ENCODE peak calls at places on chromosome X, in eight cellular contexts. One of them, this sample, is unnamed.

GRCh38 chrX:68846536-68846935 is 17.7 kb downstream of the EFNB1 start:
- DNase-seq in stimulated activated CD4-positive, alpha-beta T cell treated with anti-CD3 and anti-CD28 coated beads, Interleukin-2, amount 100 ng/mL, for 24 hours: no peak
- DNase-seq in lower leg skin: no peak
- DNase-seq in effector memory CD8-positive, alpha-beta T cell: no peak
- DNase-seq in EL: no peak
- DNase-seq in erythroblast: no peak
- DNase-seq in IMR-90: peak
- DNase-seq in AG04450: no peak
- DNase-seq in this sample: no peak

GRCh38 chrX:143500751-143501150 is 16.5 kb downstream of the SPANXN3 start:
- DNase-seq in AG04450: no peak
- DNase-seq in erythroblast: no peak
- DNase-seq in IMR-90: no peak
- DNase-seq in lower leg skin: no peak
- DNase-seq in stimulated activated CD4-positive, alpha-beta T cell treated with anti-CD3 and anti-CD28 coated beads, Interleukin-2, amount 100 ng/mL, for 24 hours: no peak
- DNase-seq in effector memory CD8-positive, alpha-beta T cell: no peak
- DNase-seq in EL: no peak
- DNase-seq in this sample: no peak

GRCh38 chrX:101276238-101276637 is 14.9 kb downstream of the TAF7L start:
- DNase-seq in lower leg skin: no peak
- DNase-seq in IMR-90: no peak
- DNase-seq in stimulated activated CD4-positive, alpha-beta T cell treated with anti-CD3 and anti-CD28 coated beads, Interleukin-2, amount 100 ng/mL, for 24 hours: no peak
- DNase-seq in AG04450: no peak
- DNase-seq in effector memory CD8-positive, alpha-beta T cell: no peak
- DNase-seq in EL: no peak
- DNase-seq in erythroblast: no peak
- DNase-seq in this sample: no peak

GRCh38 chrX:74520291-74520690 is 94.1 kb downstream of the RLIM start:
- DNase-seq in effector memory CD8-positive, alpha-beta T cell: no peak
- DNase-seq in lower leg skin: no peak
- DNase-seq in IMR-90: no peak
- DNase-seq in stimulated activated CD4-positive, alpha-beta T cell treated with anti-CD3 and anti-CD28 coated beads, Interleukin-2, amount 100 ng/mL, for 24 hours: no peak
- DNase-seq in EL: no peak
- DNase-seq in AG04450: no peak
- DNase-seq in erythroblast: no peak
- DNase-seq in this sample: no peak

GRCh38 chrX:16970977-16971376 is 24.5 kb downstream of the REPS2 start:
- DNase-seq in erythroblast: no peak
- DNase-seq in lower leg skin: no peak
- DNase-seq in effector memory CD8-positive, alpha-beta T cell: no peak
- DNase-seq in AG04450: no peak
- DNase-seq in stimulated activated CD4-positive, alpha-beta T cell treated with anti-CD3 and anti-CD28 coated beads, Interleukin-2, amount 100 ng/mL, for 24 hours: no peak
- DNase-seq in EL: peak
- DNase-seq in IMR-90: peak
- DNase-seq in this sample: no peak

GRCh38 chrX:41522071-41522470 is 74.9 kb downstream of the NYX start:
- DNase-seq in effector memory CD8-positive, alpha-beta T cell: no peak
- DNase-seq in stimulated activated CD4-positive, alpha-beta T cell treated with anti-CD3 and anti-CD28 coated beads, Interleukin-2, amount 100 ng/mL, for 24 hours: no peak
- DNase-seq in EL: no peak
- DNase-seq in IMR-90: no peak
- DNase-seq in AG04450: no peak
- DNase-seq in lower leg skin: no peak
- DNase-seq in erythroblast: no peak
- DNase-seq in this sample: no peak

GRCh38 chrX:30483996-30484395 is 93.6 kb downstream of the TASL start:
- DNase-seq in lower leg skin: no peak
- DNase-seq in stimulated activated CD4-positive, alpha-beta T cell treated with anti-CD3 and anti-CD28 coated beads, Interleukin-2, amount 100 ng/mL, for 24 hours: no peak
- DNase-seq in EL: no peak
- DNase-seq in effector memory CD8-positive, alpha-beta T cell: no peak
- DNase-seq in AG04450: no peak
- DNase-seq in IMR-90: no peak
- DNase-seq in erythroblast: no peak
- DNase-seq in this sample: no peak

GRCh38 chrX:31543565-31544125 is 471.8 kb upstream of the FTHL17 start:
- DNase-seq in erythroblast: no peak
- DNase-seq in lower leg skin: no peak
- DNase-seq in AG04450: no peak
- DNase-seq in EL: no peak
- DNase-seq in IMR-90: no peak
- DNase-seq in stimulated activated CD4-positive, alpha-beta T cell treated with anti-CD3 and anti-CD28 coated beads, Interleukin-2, amount 100 ng/mL, for 24 hours: no peak
- DNase-seq in effector memory CD8-positive, alpha-beta T cell: no peak
- DNase-seq in this sample: no peak

GRCh38 chrX:150566734-150567182 is 1.7 kb upstream of the MTM1 start:
- DNase-seq in AG04450: no peak
- DNase-seq in IMR-90: no peak
- DNase-seq in effector memory CD8-positive, alpha-beta T cell: no peak
- DNase-seq in lower leg skin: no peak
- DNase-seq in erythroblast: no peak
- DNase-seq in EL: no peak
- DNase-seq in stimulated activated CD4-positive, alpha-beta T cell treated with anti-CD3 and anti-CD28 coated beads, Interleukin-2, amount 100 ng/mL, for 24 hours: no peak
- DNase-seq in this sample: no peak